ENCODE peak calls at places on chromosomes 5 and 9, in five cellular contexts. S is HCT116, U is fibroblast of lung, K is PC-3, G is hepatocyte. J is an unnamed sample.
A peak's percentile ranks its signal among the peaks of the same experiment; 100 is the strongest.

GRCh38 chr5:132870801-132871200 is 2.7 kb upstream of the LEAP2 start:
- DNase-seq in S (no peak), U (no peak), K (no peak), G (no peak), J (no peak)

GRCh38 chr5:71974165-71974564 is 133.1 kb upstream of the MAP1B start:
- DNase-seq in U (peak; percentile 58), K (no peak), S (no peak), G (no peak), J (no peak)

GRCh38 chr5:104443706-104444105 is 881.1 kb upstream of the NUDT12 start:
- DNase-seq in S (no peak), U (no peak), K (no peak), G (no peak), J (no peak)

GRCh38 chr9:106220415-106220814 is 526.1 kb downstream of the TMEM38B start:
- DNase-seq in U (no peak), K (no peak), G (peak; percentile 12), S (no peak), J (no peak)

GRCh38 chr5:35031276-35031675 is 16.5 kb downstream of the AGXT2 start:
- DNase-seq in U (peak; percentile 85), K (no peak), S (no peak), G (no peak), J (no peak)

GRCh38 chr5:56498759-56499395 is 265.7 kb upstream of the ANKRD55 start:
- DNase-seq in U (no peak), K (no peak), S (no peak), G (no peak), J (no peak)

GRCh38 chr9:88251903-88252302 is 113.6 kb upstream of the SPATA31C2 start:
- DNase-seq in K (no peak), S (no peak), G (no peak), U (no peak), J (no peak)

GRCh38 chr9:35929188-35929718 is 20.0 kb downstream of the SPAAR start:
- DNase-seq in G (no peak), U (no peak), S (no peak), K (no peak), J (no peak)

GRCh38 chr5:40577718-40578117 is 102.0 kb upstream of the PTGER4 start:
- DNase-seq in K (peak; percentile 82), S (no peak), U (no peak), G (no peak), J (no peak)

GRCh38 chr5:45484781-45485180 is 211.4 kb downstream of the HCN1 start:
- DNase-seq in U (no peak), G (no peak), S (no peak), K (no peak), J (no peak)

GRCh38 chr9:137913771-137914767 is 36.5 kb downstream of the CACNA1B start:
- DNase-seq in U (no peak), G (no peak), S (no peak), K (no peak), J (no peak)

GRCh38 chr5:66498791-66499207 is 97.4 kb upstream of the MAST4 start:
- DNase-seq in G (peak; percentile 12), S (no peak), U (peak; percentile 44), K (peak; percentile 10), J (no peak)

GRCh38 chr9:131676431-131676972 is 63.4 kb downstream of the RAPGEF1 start:
- DNase-seq in K (no peak), G (no peak), S (no peak), U (no peak), J (peak; percentile 87)

GRCh38 chr9:87255437-87256155 is 242.1 kb upstream of the DAPK1 start:
- DNase-seq in K (no peak), U (peak; percentile 25), G (no peak), S (no peak), J (no peak)

GRCh38 chr5:133679534-133679933 is 67.2 kb upstream of the FSTL4 start:
- DNase-seq in G (no peak), U (no peak), S (no peak), K (no peak), J (no peak)

GRCh38 chr5:37722236-37723146 is 117.3 kb downstream of the GDNF start:
- DNase-seq in G (peak; percentile 16), U (peak; percentile 99), K (peak; percentile 96), S (peak; percentile 40), J (no peak)

GRCh38 chr5:171162602-171163001 is 146.4 kb upstream of the TLX3 start:
- DNase-seq in K (peak; percentile 46), S (peak; percentile 8), G (peak; percentile 9), U (peak; percentile 32), J (no peak)

GRCh38 chr9:116990592-116990991 is 303.5 kb downstream of the TRIM32 start:
- DNase-seq in G (no peak), U (no peak), S (no peak), K (peak; percentile 32), J (no peak)

GRCh38 chr5:179255527-179256228 is 89.6 kb downstream of the ADAMTS2 start:
- DNase-seq in U (no peak), G (no peak), S (no peak), K (no peak), J (no peak)

GRCh38 chr5:65506961-65507360 is 25.2 kb upstream of the ADAMTS6 start:
- DNase-seq in G (no peak), S (no peak), K (no peak), U (peak; percentile 81), J (no peak)

GRCh38 chr9:116280529-116280928 is 126.9 kb downstream of the PAPPA start:
- DNase-seq in U (peak; percentile 19), S (no peak), G (no peak), K (peak; percentile 3), J (no peak)

GRCh38 chr5:41347569-41347968 is 134.2 kb upstream of the C6 start:
- DNase-seq in G (no peak), S (no peak), U (no peak), K (peak; percentile 43), J (no peak)

GRCh38 chr5:121630402-121630801 is 221.3 kb upstream of the FTMT start:
- DNase-seq in U (no peak), S (no peak), K (peak; percentile 36), G (peak; percentile 22), J (no peak)

GRCh38 chr5:81825237-81825636 is 74.3 kb upstream of the SSBP2 start:
- DNase-seq in U (peak; percentile 70), K (peak; percentile 64), S (no peak), G (peak; percentile 16), J (no peak)

GRCh38 chr9:76905984-76906861 is at the start of gene PRUNE2:
- DNase-seq in G (peak; percentile 92), S (no peak), U (peak; percentile 92), K (peak; percentile 21), J (no peak)

GRCh38 chr9:130186839-130187522 is 14.8 kb downstream of the NCS1 start:
- DNase-seq in K (peak; percentile 75), G (peak; percentile 87), U (peak; percentile 61), S (peak; percentile 71), J (no peak)

GRCh38 chr9:6215562-6215961 is at the start of gene IL33:
- DNase-seq in U (peak; percentile 22), G (peak; percentile 25), S (no peak), K (peak; percentile 52), J (no peak)

GRCh38 chr5:61638476-61638875 is 306.4 kb downstream of the ZSWIM6 start:
- DNase-seq in G (no peak), U (no peak), K (no peak), S (no peak), J (no peak)

GRCh38 chr5:175206651-175207050 is 237.3 kb downstream of the DRD1 start:
- DNase-seq in K (peak; percentile 8), G (no peak), U (no peak), S (no peak), J (no peak)

GRCh38 chr5:912356-913091 is 19.8 kb downstream of the TRIP13 start:
- DNase-seq in U (peak; percentile 99), S (peak; percentile 98), G (no peak), K (peak; percentile 99), J (peak; percentile 15)

GRCh38 chr5:150133581-150134197 is 22.0 kb downstream of the PDGFRB start:
- DNase-seq in K (no peak), S (no peak), U (no peak), G (no peak), J (no peak)

GRCh38 chr5:41406424-41406823 is 104.0 kb downstream of the PLCXD3 start:
- DNase-seq in G (peak; percentile 33), U (no peak), K (no peak), S (no peak), J (no peak)

GRCh38 chr5:126138475-126139005 is 284.7 kb upstream of the GRAMD2B start:
- DNase-seq in U (peak; percentile 74), G (peak; percentile 41), S (no peak), K (peak; percentile 23), J (no peak)

GRCh38 chr9:95107001-95107749 is 210.3 kb downstream of the FANCC start:
- DNase-seq in U (peak; percentile 94), K (no peak), S (no peak), G (no peak), J (no peak)
- H3K27ac ChIP-seq in U (no peak overlapping the region), K (no peak overlapping the region), S (no peak overlapping the region), G (no peak overlapping the region), J (no peak overlapping the region)

DNA sequence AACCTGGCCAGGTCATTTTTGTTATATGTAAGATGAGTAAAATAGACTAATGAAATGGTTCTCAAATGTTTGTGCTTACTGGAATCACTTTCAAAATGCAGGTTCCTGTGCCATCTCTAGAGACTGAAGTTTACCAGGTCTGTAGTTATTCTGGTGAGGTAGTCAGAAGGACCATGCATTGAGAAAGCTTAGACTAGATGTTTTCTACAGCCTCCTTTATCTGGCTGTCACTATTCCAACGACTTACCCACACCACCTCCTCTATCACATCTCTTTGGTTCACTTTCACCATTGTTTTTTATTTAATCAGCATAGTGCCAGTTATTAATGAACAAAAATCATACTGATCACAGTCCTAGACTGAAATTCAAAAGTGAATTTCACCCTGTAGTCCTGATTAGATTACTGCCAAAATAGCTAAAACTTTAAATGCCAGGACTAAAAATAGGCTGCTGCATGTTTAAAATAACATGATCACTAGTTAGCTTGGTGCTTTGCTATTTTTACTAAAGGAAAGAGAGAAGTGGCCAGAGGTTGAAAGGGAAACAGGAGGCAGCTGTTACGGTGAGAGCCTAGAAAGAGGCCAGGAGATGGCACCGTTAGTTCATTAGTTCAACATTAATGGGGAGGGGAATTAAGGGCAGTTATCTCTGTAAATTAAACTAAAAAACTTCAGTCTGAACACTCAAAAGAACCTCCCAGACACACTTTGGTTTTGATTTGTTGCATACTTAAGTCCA is 13.9 kb upstream of the FNIP1 start:
- DNase-seq in K (peak; percentile 27), G (peak; percentile 26), S (peak; percentile 29), U (no peak), J (peak; percentile 13)
- TF ChIP-seq CTCF in K (peak; percentile 46), G (peak; percentile 28), S (peak; percentile 53), U (peak; percentile 20), J (peak; percentile 57)

DNA sequence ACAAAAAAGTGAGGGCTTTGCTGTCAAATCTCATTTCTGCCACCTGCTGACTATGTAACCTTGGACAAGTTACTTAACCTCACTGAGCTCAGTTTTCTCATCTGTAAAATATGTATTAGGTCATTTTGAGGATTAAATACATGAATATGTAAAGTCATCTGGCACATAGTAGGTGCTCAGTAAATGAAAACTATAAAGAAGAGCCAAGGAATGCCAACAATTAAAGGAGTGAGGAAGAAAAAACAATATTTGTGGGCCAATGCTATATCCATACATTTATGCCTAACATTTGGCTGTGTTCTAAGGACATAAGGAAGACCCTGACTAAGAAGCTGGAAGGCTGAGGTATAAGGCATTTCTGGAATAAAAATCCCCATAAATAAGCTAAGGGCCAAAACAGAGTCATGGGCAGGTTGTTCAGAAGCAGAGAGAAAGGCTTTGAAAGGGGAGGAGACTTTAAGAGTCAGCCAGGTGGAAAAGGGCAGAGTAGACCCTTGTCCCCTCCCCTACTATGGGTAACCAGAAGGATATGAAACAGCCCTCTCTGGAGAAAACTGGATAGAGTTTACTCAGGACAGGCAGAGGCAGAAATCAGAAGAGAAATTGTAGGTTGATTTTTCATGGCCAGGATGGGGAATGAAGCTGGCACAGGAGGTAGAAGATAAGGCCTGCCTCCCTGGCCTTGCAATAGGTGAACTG is 47.6 kb upstream of the SIL1 start:
- DNase-seq in G (no peak), S (no peak), U (no peak), K (no peak), J (no peak)
- H3K4me2 ChIP-seq in G (no peak overlapping the region), S (peak overlapping the region; percentile 66), U (no peak overlapping the region), K (peak overlapping the region; percentile 26), J (no peak overlapping the region)

GRCh38 chr9:128558431-128559310 is 6.3 kb downstream of the SPTAN1 start:
- DNase-seq in K (peak; percentile 76), G (peak; percentile 77), U (peak; percentile 93), S (peak; percentile 44), J (peak; percentile 53)
- H3K27ac ChIP-seq in K (peak overlapping the region; percentile 89), G (peak overlapping the region; percentile 56), U (peak overlapping the region; percentile 72), S (peak overlapping the region; percentile 14), J (no peak overlapping the region)